ENCODE peak calls at places on chromosomes 1 and 21, in eight cellular contexts. W, S, M, P, I, O, L and E are unnamed samples.

GRCh38 chr1:111789666-111790316 is 34.1 kb downstream of the DDX20 start:
- DNase-seq in W (no peak), S (no peak), M (no peak), P (no peak), I (no peak), O (no peak), L (no peak), E (no peak)

GRCh38 chr1:158045639-158046038 is 52.2 kb downstream of the KIRREL1 start:
- DNase-seq in W (no peak), S (no peak), M (no peak), P (no peak), I (no peak), O (no peak), L (peak), E (peak)

GRCh38 chr1:6440198-6441126 is 15.9 kb downstream of the ESPN start:
- DNase-seq in W (peak), S (peak), M (no peak), P (no peak), I (no peak), O (no peak), L (no peak), E (peak)

GRCh38 chr1:21200767-21201166 is 24.1 kb upstream of the EIF4G3 start:
- DNase-seq in W (no peak), S (no peak), M (no peak), P (no peak), I (no peak), O (no peak), L (no peak), E (no peak)

GRCh38 chr1:119285482-119285881 is 83.1 kb upstream of the HAO2 start:
- DNase-seq in W (no peak), S (no peak), M (no peak), P (no peak), I (no peak), O (no peak), L (no peak), E (no peak)

GRCh38 chr1:10210841-10211804 is 753 bp downstream of the KIF1B start:
- DNase-seq in W (peak), S (no peak), M (peak), P (peak), I (peak), O (peak), L (peak), E (peak)

GRCh38 chr1:26500488-26501175 is 28.4 kb downstream of the HMGN2 start:
- DNase-seq in W (peak), S (peak), M (peak), P (peak), I (peak), O (peak), L (peak), E (peak)

GRCh38 chr1:45752441-45753052 is 2.1 kb upstream of the IPP start:
- DNase-seq in W (no peak), S (no peak), M (no peak), P (no peak), I (no peak), O (no peak), L (no peak), E (no peak)

GRCh38 chr1:59185163-59185855 is 111.6 kb upstream of the FGGY start:
- DNase-seq in W (no peak), S (no peak), M (no peak), P (no peak), I (no peak), O (no peak), L (no peak), E (no peak)

GRCh38 chr1:54135436-54136120 is 17.2 kb downstream of the CDCP2 start:
- DNase-seq in W (no peak), S (no peak), M (no peak), P (no peak), I (no peak), O (no peak), L (no peak), E (no peak)

GRCh38 chr1:185646202-185646683 is 87.9 kb upstream of the HMCN1 start:
- DNase-seq in W (peak), S (no peak), M (no peak), P (no peak), I (no peak), O (peak), L (peak), E (peak)

GRCh38 chr1:41919764-41920397 is 1.2 kb upstream of the HIVEP3 start:
- DNase-seq in W (peak), S (peak), M (peak), P (peak), I (no peak), O (no peak), L (no peak), E (peak)
- H3K4me3 ChIP-seq in W (no peak), S (peak), M (peak), P (peak), I (peak), O (peak), L (peak), E (peak)

GRCh38 chr1:209756608-209757445 is 974 bp downstream of the TRAF3IP3 start:
- DNase-seq in W (no peak), S (peak), M (no peak), P (no peak), I (no peak), O (no peak), L (no peak), E (no peak)
- H3K4me3 ChIP-seq in W (no peak), S (peak), M (peak), P (peak), I (peak), O (no peak), L (no peak), E (no peak)

GRCh38 chr1:60283690-60284089 is 210.1 kb upstream of the C1orf87 start:
- DNase-seq in W (peak), S (no peak), M (no peak), P (no peak), I (no peak), O (no peak), L (no peak), E (no peak)

GRCh38 chr1:60290393-60290792 is 216.8 kb upstream of the C1orf87 start:
- DNase-seq in W (no peak), S (no peak), M (no peak), P (no peak), I (no peak), O (no peak), L (no peak), E (no peak)

DNA sequence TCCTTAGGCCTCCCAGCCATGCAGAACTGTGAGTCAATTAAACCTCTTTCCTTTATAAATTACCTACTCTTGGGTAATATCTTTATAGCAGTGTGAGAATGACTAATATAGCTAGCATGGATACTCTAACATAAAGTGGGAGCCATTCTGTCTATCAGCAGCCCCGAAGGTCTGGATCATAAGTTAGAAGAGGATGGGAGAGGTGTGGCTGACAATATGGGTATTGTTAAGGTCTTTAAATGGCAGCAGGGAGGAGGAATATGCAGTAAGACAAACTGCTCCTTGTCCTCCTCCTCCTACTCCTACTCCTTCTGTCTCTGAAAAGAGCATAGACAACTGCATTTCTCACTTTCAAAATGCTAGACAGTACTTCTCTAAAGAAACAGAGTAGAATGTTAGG is 214.0 kb upstream of the C1orf87 start:
- DNase-seq in W (no peak), S (no peak), M (no peak), P (no peak), I (no peak), O (no peak), L (no peak), E (no peak)
- H3K4me3 ChIP-seq in W (no peak), S (no peak), M (no peak), P (no peak), I (no peak), O (no peak), L (no peak), E (no peak)

GRCh38 chr1:35882586-35882944 is 444 bp upstream of the AGO1 start:
- DNase-seq in W (no peak), S (no peak), M (no peak), P (no peak), I (no peak), O (no peak), L (no peak), E (no peak)
- H3K4me3 ChIP-seq in W (no peak), S (peak), M (peak), P (peak), I (peak), O (no peak), L (peak), E (no peak)

DNA sequence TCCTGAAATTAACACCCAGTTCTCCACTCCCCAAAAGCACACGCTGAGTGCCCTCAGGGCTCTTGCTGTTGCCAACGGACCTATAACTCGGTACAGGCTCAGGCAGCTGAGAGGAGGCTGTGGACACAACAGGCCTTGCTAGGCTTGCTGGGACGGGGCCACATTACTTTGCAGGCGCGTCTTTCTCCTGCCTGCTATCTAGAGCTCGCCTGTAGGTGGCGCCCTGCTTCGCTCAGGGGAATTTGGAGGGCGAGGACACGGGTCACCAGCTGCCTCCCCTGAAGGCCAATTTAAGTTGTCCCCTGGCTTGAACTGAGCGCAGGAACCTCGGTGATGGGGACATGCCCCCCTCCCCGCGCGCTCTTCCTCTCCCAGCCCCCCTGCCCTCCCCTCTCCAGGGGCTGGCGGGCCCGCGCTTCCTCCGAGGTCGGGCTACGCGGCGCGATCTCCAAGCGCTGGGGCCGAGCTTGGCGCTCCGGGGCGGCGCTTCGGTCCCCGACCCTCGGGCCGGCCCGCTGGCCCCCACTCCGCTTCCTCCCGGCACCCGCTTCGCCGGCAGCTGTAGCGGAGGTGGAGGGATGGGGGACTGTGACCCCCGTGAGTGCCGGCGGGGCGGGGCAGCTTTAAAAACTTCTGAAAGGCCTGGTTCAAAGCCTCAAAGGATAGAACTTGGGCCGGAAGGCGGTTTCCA is 32.4 kb upstream of the NFIA start:
- DNase-seq in W (peak), S (peak), M (peak), P (peak), I (peak), O (peak), L (peak), E (peak)
- H3K4me3 ChIP-seq in W (peak), S (peak), M (peak), P (peak), I (peak), O (peak), L (peak), E (peak)

DNA sequence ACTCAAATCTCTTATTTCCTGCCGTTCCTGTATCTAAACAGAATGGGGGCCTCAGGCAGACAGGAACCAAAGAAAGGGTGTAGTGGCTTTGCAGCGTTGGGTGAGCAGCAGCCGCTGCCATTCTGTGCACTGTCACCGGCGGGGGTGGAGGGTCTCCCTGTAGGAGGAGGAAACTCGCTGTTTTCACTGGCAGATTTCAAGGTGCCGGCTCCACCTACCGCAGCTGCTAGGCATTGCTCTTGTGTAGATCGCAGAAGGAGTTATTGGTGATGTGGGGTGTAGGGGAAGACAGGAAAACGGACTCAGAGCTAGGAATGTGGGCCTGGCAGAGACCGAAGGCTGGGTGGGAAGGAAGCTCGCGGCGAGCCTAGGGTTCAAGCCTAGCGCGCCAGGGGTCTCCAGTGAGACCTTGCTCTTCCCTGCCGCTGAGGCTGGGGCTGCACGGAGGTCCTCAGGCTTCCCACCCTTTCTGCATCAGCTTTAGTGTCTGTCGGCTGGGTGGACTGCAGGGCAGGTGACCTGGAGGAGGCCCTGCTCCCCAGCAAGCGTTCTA is 20.8 kb downstream of the ATP5PO start:
- DNase-seq in W (peak), S (peak), M (peak), P (peak), I (peak), O (peak), L (peak), E (peak)
- H3K4me3 ChIP-seq in W (no peak), S (peak), M (peak), P (peak), I (peak), O (peak), L (no peak), E (no peak)

GRCh38 chr21:38623552-38623951 is 125.3 kb upstream of the ERG start:
- DNase-seq in W (no peak), S (no peak), M (no peak), P (no peak), I (no peak), O (no peak), L (no peak), E (peak)
- H3K4me3 ChIP-seq in W (no peak), S (no peak), M (no peak), P (no peak), I (no peak), O (no peak), L (no peak), E (no peak)

GRCh38 chr1:242523282-242523967 is 1.1 kb downstream of the PLD5 start:
- DNase-seq in W (no peak), S (no peak), M (no peak), P (no peak), I (no peak), O (peak), L (peak), E (no peak)

GRCh38 chr1:242525360-242525722 is 844 bp upstream of the PLD5 start:
- DNase-seq in W (no peak), S (no peak), M (no peak), P (no peak), I (no peak), O (no peak), L (peak), E (no peak)

GRCh38 chr1:242523968-242524570 is 428 bp downstream of the PLD5 start:
- DNase-seq in W (peak), S (no peak), M (no peak), P (peak), I (no peak), O (peak), L (peak), E (peak)

GRCh38 chr1:242525769-242526168 is 1.3 kb upstream of the PLD5 start:
- DNase-seq in W (no peak), S (no peak), M (no peak), P (no peak), I (no peak), O (no peak), L (no peak), E (no peak)

DNA sequence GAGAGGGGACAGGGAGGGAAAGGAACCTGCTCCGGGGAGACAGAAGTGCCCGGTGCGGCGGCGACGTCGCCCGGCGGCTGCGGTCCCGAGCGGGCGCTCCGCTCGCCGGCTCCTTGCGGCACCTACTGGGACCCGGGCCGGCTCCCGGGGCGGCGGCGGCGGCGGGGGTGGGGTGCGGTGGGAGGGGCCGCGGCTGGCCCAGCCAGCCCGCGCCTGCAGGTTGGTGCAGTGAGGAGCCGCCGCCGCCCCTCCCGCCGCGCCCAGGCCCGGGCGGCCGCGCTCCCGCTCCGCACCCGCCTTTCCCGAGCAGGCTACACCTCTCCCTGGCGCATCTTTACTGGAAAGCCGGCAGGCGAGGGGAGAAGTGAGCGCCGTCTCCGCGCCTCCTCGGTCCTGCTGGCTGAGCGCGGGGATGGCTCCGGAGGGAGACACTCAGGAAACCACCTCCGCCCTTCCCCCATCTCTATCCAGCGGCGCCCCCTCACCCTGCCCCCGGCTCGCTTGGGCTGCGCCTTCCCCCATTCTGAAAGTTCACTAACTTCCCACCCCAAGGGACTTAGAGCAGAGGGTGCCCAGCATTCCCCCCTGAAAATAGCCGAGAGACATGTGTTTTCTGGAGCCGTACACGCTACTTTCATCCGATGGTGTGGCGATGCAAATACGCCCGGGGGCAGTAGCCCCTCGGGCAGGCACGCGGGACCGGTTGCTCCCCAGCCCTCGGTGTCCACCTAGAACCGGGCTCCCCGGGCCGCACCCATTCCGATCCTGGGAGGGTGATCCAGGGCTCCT is at the start of gene PLD5:
- DNase-seq in W (peak), S (no peak), M (no peak), P (no peak), I (no peak), O (peak), L (peak), E (peak)
- H3K4me3 ChIP-seq in W (no peak), S (no peak), M (peak), P (peak), I (peak), O (peak), L (peak), E (peak)

GRCh38 chr1:27567183-27567526 is 36.8 kb downstream of the AHDC1 start:
- DNase-seq in W (no peak), S (no peak), M (no peak), P (no peak), I (no peak), O (no peak), L (peak), E (no peak)
- H3K4me3 ChIP-seq in W (no peak), S (no peak), M (peak), P (no peak), I (no peak), O (no peak), L (no peak), E (no peak)

DNA sequence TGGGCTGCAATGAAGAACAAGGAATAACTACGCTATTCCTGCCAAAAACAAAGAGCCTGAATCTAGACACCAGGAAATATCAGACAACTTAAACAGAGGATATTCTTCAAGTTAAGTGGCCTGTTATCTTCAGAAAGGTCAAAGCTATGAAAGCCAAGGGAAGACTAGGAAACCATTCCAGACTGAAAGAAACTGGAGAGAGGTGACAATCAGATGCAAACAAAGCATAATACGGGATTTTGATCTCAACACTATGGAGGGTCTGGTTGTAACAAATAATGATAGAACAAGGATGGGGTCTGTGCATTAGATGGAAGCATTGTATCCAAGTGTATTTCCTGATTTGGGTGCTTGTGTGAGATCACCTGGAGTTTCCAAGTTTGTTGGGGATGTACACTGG is 2.7 kb downstream of the EPRS1 start:
- DNase-seq in W (no peak), S (no peak), M (no peak), P (no peak), I (no peak), O (no peak), L (no peak), E (peak)
- H3K4me3 ChIP-seq in W (no peak), S (no peak), M (no peak), P (no peak), I (no peak), O (no peak), L (no peak), E (no peak)